ENCODE peak calls at places on chromosomes 11 and 22, in six cellular contexts. C is HepG2, Q is nephron progenitor cell, A is AG09309, P is esophagus squamous epithelium, U is astrocyte of the cerebellum. R is an unnamed sample.

GRCh38 chr11:68722143-68722542 is 29.2 kb downstream of the TESMIN start:
- DNase-seq in P (no peak), Q (no peak), C (no peak), U (no peak), A (no peak), R (no peak)

GRCh38 chr11:19978668-19979518 is 181.4 kb downstream of the DBX1 start:
- DNase-seq in Q (no peak), A (peak; percentile 64), C (peak; percentile 88), P (no peak), U (peak; percentile 66), R (no peak)

GRCh38 chr11:57155838-57156583 is 25.7 kb upstream of the LRRC55 start:
- DNase-seq in A (no peak), U (no peak), C (no peak), P (no peak), Q (no peak), R (no peak)

GRCh38 chr11:116311141-116311540 is 461.6 kb downstream of the BUD13 start:
- DNase-seq in C (no peak), P (no peak), A (no peak), Q (no peak), U (no peak), R (no peak)

GRCh38 chr11:84558085-84558905 is 1068.8 kb downstream of the DLG2 start:
- DNase-seq in P (no peak), Q (peak; percentile 28), C (peak; percentile 80), A (no peak), U (peak; percentile 45), R (no peak)

GRCh38 chr11:9529333-9529648 is 44.2 kb upstream of the WEE1 start:
- DNase-seq in C (no peak), U (no peak), P (no peak), Q (no peak), A (no peak), R (no peak)

GRCh38 chr11:64132388-64132771 is 33.5 kb downstream of the MACROD1 start:
- DNase-seq in A (no peak), Q (no peak), C (no peak), P (no peak), U (no peak), R (no peak)

GRCh38 chr11:75543808-75544207 is 18.1 kb upstream of the GDPD5 start:
- DNase-seq in Q (no peak), P (no peak), A (no peak), C (no peak), U (no peak), R (no peak)

GRCh38 chr11:109267293-109268095 is 154.5 kb upstream of the C11orf87 start:
- DNase-seq in P (no peak), A (no peak), Q (no peak), C (no peak), U (peak; percentile 19), R (no peak)

GRCh38 chr11:69150175-69150574 is 5.6 kb upstream of the SMIM38 start:
- DNase-seq in U (no peak), P (no peak), Q (no peak), C (no peak), A (no peak), R (no peak)

GRCh38 chr11:74634537-74634936 is 42.2 kb downstream of the POLD3 start:
- DNase-seq in U (peak; percentile 37), A (no peak), C (peak; percentile 18), P (no peak), Q (no peak), R (no peak)

GRCh38 chr11:113192121-113192925 is 122.1 kb upstream of the TTC12 start:
- DNase-seq in Q (no peak), A (no peak), U (no peak), P (no peak), C (no peak), R (no peak)

GRCh38 chr11:118703563-118704106 is 24.2 kb upstream of the TREH start:
- DNase-seq in P (no peak), U (no peak), Q (no peak), A (no peak), C (no peak), R (no peak)

GRCh38 chr11:21927628-21928027 is 265.3 kb upstream of the ANO5 start:
- DNase-seq in U (no peak), P (no peak), C (no peak), A (no peak), Q (no peak), R (no peak)

GRCh38 chr11:109236696-109237095 is 185.3 kb upstream of the C11orf87 start:
- DNase-seq in Q (no peak), U (no peak), A (no peak), P (no peak), C (no peak), R (no peak)

GRCh38 chr11:86097965-86098364 is 29.1 kb upstream of the PICALM start:
- DNase-seq in Q (no peak), U (no peak), A (no peak), P (no peak), C (no peak), R (no peak)

GRCh38 chr11:73325036-73325981 is 17.2 kb downstream of the ARHGEF17 start:
- DNase-seq in C (peak; percentile 66), U (no peak), Q (no peak), A (no peak), P (no peak), R (no peak)

GRCh38 chr11:99260696-99261095 is 239.9 kb downstream of the CNTN5 start:
- DNase-seq in A (no peak), C (no peak), Q (no peak), P (no peak), U (no peak), R (no peak)

GRCh38 chr11:126113515-126113957 is 50.9 kb upstream of the CDON start:
- DNase-seq in C (peak; percentile 84), U (peak; percentile 70), P (no peak), Q (no peak), A (peak; percentile 96), R (no peak)

GRCh38 chr22:44869196-44869595 is 116.8 kb downstream of the ARHGAP8 start:
- DNase-seq in P (no peak), C (no peak), Q (no peak), U (no peak), A (no peak), R (no peak)

GRCh38 chr11:67356551-67356866 is 3.2 kb upstream of the POLD4 start:
- DNase-seq in A (no peak), U (no peak), P (no peak), C (no peak), Q (no peak), R (no peak)

GRCh38 chr11:64353101-64353738 is 5.7 kb upstream of the RPS6KA4 start:
- DNase-seq in U (no peak), Q (no peak), P (no peak), C (no peak), A (no peak), R (no peak)

GRCh38 chr11:95849087-95849825 is 59.0 kb downstream of the CEP57 start:
- DNase-seq in Q (peak; percentile 16), C (peak; percentile 64), U (peak; percentile 83), A (no peak), P (no peak), R (no peak)

GRCh38 chr11:69293819-69294505 is at the start of gene MYEOV:
- DNase-seq in A (no peak), Q (peak; percentile 60), U (no peak), P (no peak), C (peak; percentile 34), R (no peak)

GRCh38 chr22:27138471-27138870 is 481.1 kb downstream of the MIAT start:
- DNase-seq in C (no peak), P (no peak), U (no peak), A (no peak), Q (no peak), R (no peak)

GRCh38 chr22:37639070-37639760 is at the start of gene SH3BP1:
- DNase-seq in P (no peak), U (no peak), Q (peak; percentile 85), A (no peak), C (peak; percentile 57), R (peak; percentile 56)

GRCh38 chr11:101049123-101049522 is 80.5 kb downstream of the PGR start:
- DNase-seq in P (no peak), C (no peak), A (no peak), Q (no peak), U (no peak), R (no peak)

GRCh38 chr22:18078329-18079041 is 695 bp downstream of the PEX26 start:
- DNase-seq in Q (peak; percentile 33), U (no peak), P (no peak), A (no peak), C (peak; percentile 34), R (peak; percentile 15)

GRCh38 chr22:17954200-17954859 is 70.0 kb downstream of the MICAL3 start:
- DNase-seq in A (no peak), P (no peak), Q (no peak), U (no peak), C (peak; percentile 81), R (no peak)

GRCh38 chr11:119999220-119999619 is 138.7 kb downstream of the TRIM29 start:
- DNase-seq in P (no peak), C (no peak), A (no peak), Q (no peak), U (no peak), R (no peak)
- TF ChIP-seq CTCF in P (peak; percentile 32), C (peak; percentile 7), A (peak; percentile 6), Q (no peak), U (no peak), R (no peak)

GRCh38 chr11:131583823-131584222 is 213.4 kb downstream of the NTM start:
- DNase-seq in C (no peak), Q (no peak), P (no peak), U (no peak), A (no peak), R (no peak)

GRCh38 chr11:131588057-131588456 is 217.6 kb downstream of the NTM start:
- DNase-seq in Q (no peak), A (no peak), P (no peak), U (no peak), C (no peak), R (no peak)

GRCh38 chr11:131582021-131582531 is 211.7 kb downstream of the NTM start:
- DNase-seq in U (no peak), P (no peak), C (no peak), Q (no peak), A (no peak), R (no peak)

GRCh38 chr11:131581006-131581405 is 210.6 kb downstream of the NTM start:
- DNase-seq in C (no peak), A (peak; percentile 23), U (no peak), Q (no peak), P (no peak), R (no peak)

GRCh38 chr11:131584694-131585592 is 214.5 kb downstream of the NTM start:
- DNase-seq in C (no peak), A (no peak), P (no peak), Q (peak; percentile 53), U (no peak), R (no peak)
- TF ChIP-seq CTCF in C (peak; percentile 12), A (no peak), P (no peak), Q (peak; percentile 46), U (peak; percentile 47), R (peak; percentile 42)

GRCh38 chr11:122788781-122789535 is 49.3 kb upstream of the CRTAM start:
- DNase-seq in Q (no peak), C (no peak), P (no peak), A (no peak), U (no peak), R (no peak)
- TF ChIP-seq CTCF in Q (no peak), C (no peak), P (no peak), A (no peak), U (no peak), R (no peak)

DNA sequence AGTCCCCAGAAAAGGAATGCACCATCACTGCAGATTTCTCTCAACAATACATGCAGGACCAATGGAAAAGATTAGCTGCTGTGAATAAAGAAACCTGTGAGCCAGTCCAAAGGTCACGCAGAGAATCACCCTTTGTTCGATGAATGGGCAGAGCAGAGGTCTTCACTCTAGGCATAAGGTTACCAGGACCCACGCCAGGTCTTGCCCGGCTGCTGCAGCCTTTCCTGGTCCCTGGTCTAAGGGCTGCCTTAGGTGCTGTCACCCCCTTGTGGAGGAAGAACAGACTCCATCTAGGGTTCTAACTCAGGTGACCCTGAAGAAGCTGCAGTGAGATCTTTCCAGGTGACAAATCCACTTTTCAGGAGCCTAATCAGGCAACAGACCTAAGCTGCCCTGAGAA is 29.0 kb upstream of the NAP1L4 start:
- DNase-seq in U (no peak), P (no peak), Q (peak; percentile 32), A (no peak), C (peak; percentile 88), R (peak; percentile 43)
- TF ChIP-seq CTCF in U (peak; percentile 81), P (peak; percentile 80), Q (peak; percentile 63), A (peak; percentile 43), C (peak; percentile 90), R (peak; percentile 73)

R was measured in progenitor cell of endocrine pancreas.